ENCODE peak calls at places on chromosome 15, in five cellular contexts. N is HepG2, W is H1, R is HCT116, L is SK-N-SH. K is an unnamed sample.

GRCh38 chr15:42092666-42093445 is 1.5 kb downstream of the PLA2G4D start:
- DNase-seq in R (no peak), N (no peak), W (no peak), L (no peak), K (no peak)

GRCh38 chr15:31197497-31198414 is 96.2 kb upstream of the TRPM1 start:
- DNase-seq in N (peak), L (peak), R (no peak), W (peak), K (no peak)

GRCh38 chr15:51274956-51275355 is 63.4 kb downstream of the CYP19A1 start:
- DNase-seq in L (no peak), W (no peak), R (no peak), N (no peak), K (no peak)

GRCh38 chr15:68820205-68820588 is 498 bp downstream of the ANP32A start:
- DNase-seq in L (no peak), R (no peak), N (peak), W (no peak), K (no peak)

GRCh38 chr15:40894689-40895308 is 549 bp downstream of the VPS18 start:
- DNase-seq in R (peak), L (peak), W (peak), N (peak), K (no peak)

GRCh38 chr15:30827625-30828303 is 76.0 kb upstream of the FAN1 start:
- DNase-seq in L (no peak), R (no peak), N (no peak), W (no peak), K (no peak)

GRCh38 chr15:45857295-45857694 is 222.5 kb downstream of the SQOR start:
- DNase-seq in N (no peak), W (no peak), R (no peak), L (no peak), K (no peak)

GRCh38 chr15:66831801-66832390 is 129.9 kb downstream of the SMAD6 start:
- DNase-seq in N (no peak), L (no peak), R (no peak), W (no peak), K (no peak)

GRCh38 chr15:32856753-32857152 is 138.9 kb downstream of the GREM1 start:
- DNase-seq in N (no peak), R (no peak), L (no peak), W (no peak), K (no peak)

GRCh38 chr15:64096486-64097431 is 977 bp downstream of the SNX1 start:
- DNase-seq in L (peak), R (no peak), W (no peak), N (no peak), K (peak)

GRCh38 chr15:63052961-63053698 is 10.6 kb downstream of the TPM1 start:
- DNase-seq in L (peak), W (no peak), N (peak), R (no peak), K (no peak)

GRCh38 chr15:71800835-71801745 is 9.3 kb upstream of the NR2E3 start:
- DNase-seq in R (peak), N (peak), L (peak), W (peak), K (peak)

GRCh38 chr15:66290007-66290406 is 3.4 kb upstream of the DIS3L start:
- DNase-seq in N (no peak), L (no peak), W (no peak), R (no peak), K (no peak)

GRCh38 chr15:35436422-35436821 is 109.5 kb downstream of the DPH6 start:
- DNase-seq in L (no peak), R (no peak), W (no peak), N (no peak), K (no peak)

GRCh38 chr15:101011582-101011981 is 92.4 kb downstream of the LRRK1 start:
- DNase-seq in R (no peak), L (no peak), N (no peak), W (no peak), K (no peak)

GRCh38 chr15:82663186-82663600 is 16.0 kb upstream of the CPEB1 start:
- DNase-seq in L (no peak), R (no peak), W (peak), N (peak), K (peak)

GRCh38 chr15:62244762-62245161 is 79.7 kb upstream of the C2CD4B start:
- DNase-seq in W (no peak), N (no peak), R (no peak), L (no peak), K (no peak)

GRCh38 chr15:31098491-31098917 is 3.0 kb downstream of the TRPM1 start:
- DNase-seq in L (no peak), W (no peak), R (no peak), N (no peak), K (no peak)

GRCh38 chr15:49366496-49366895 is 56.5 kb upstream of the FGF7 start:
- DNase-seq in N (no peak), L (no peak), W (no peak), R (no peak), K (no peak)

GRCh38 chr15:35986072-35986666 is 440.2 kb upstream of the DPH6 start:
- DNase-seq in L (peak), R (no peak), W (no peak), N (no peak), K (no peak)

GRCh38 chr15:22827125-22827524 is 11.3 kb upstream of the NIPA2 start:
- DNase-seq in W (peak), R (no peak), L (no peak), N (no peak), K (no peak)

GRCh38 chr15:64892850-64893403 is 18.8 kb upstream of the ANKDD1A start:
- DNase-seq in W (no peak), N (no peak), L (no peak), R (no peak), K (no peak)

GRCh38 chr15:35928847-35929246 is 382.9 kb upstream of the DPH6 start:
- DNase-seq in R (no peak), N (no peak), W (no peak), L (no peak), K (no peak)

GRCh38 chr15:65612616-65612946 is 1.6 kb upstream of the INTS14 start:
- DNase-seq in L (no peak), N (no peak), W (no peak), R (no peak), K (no peak)

GRCh38 chr15:73578036-73578435 is 55.2 kb downstream of the NPTN start:
- DNase-seq in L (no peak), R (no peak), N (no peak), W (no peak), K (no peak)

GRCh38 chr15:97745481-97746071 is 214.9 kb upstream of the ARRDC4 start:
- DNase-seq in L (peak), N (peak), W (peak), R (no peak), K (peak)

GRCh38 chr15:81767076-81767475 is 278.7 kb downstream of the MEX3B start:
- DNase-seq in R (no peak), L (no peak), N (no peak), W (no peak), K (no peak)

GRCh38 chr15:77421370-77421700 is 647 bp downstream of the HMG20A start:
- DNase-seq in N (peak), W (no peak), L (peak), R (no peak), K (no peak)

GRCh38 chr15:66705277-66705927 is 3.4 kb downstream of the SMAD6 start:
- DNase-seq in L (no peak), R (no peak), W (no peak), N (no peak), K (no peak)

GRCh38 chr15:78396976-78397375 is 41.0 kb upstream of the IREB2 start:
- DNase-seq in N (peak), W (peak), L (no peak), R (no peak), K (peak)

GRCh38 chr15:40050788-40051615 is 12.0 kb upstream of the SRP14 start:
- DNase-seq in L (peak), R (no peak), N (no peak), W (peak), K (peak)

GRCh38 chr15:88083828-88084760 is 172.4 kb downstream of the NTRK3 start:
- DNase-seq in R (no peak), N (no peak), L (no peak), W (no peak), K (no peak)

GRCh38 chr15:50736823-50737222 is 28.7 kb downstream of the SPPL2A start:
- DNase-seq in N (no peak), L (no peak), R (no peak), W (no peak), K (no peak)

GRCh38 chr15:41888662-41889253 is 5.1 kb downstream of the SPTBN5 start:
- DNase-seq in L (no peak), W (no peak), R (no peak), N (no peak), K (no peak)

GRCh38 chr15:83305696-83306291 is 21.3 kb upstream of the BNC1 start:
- DNase-seq in L (no peak), N (peak), R (no peak), W (no peak), K (no peak)

GRCh38 chr15:66881173-66881905 is 179.3 kb downstream of the SMAD6 start:
- DNase-seq in W (peak), N (no peak), L (no peak), R (no peak), K (no peak)

GRCh38 chr15:95266481-95267061 is 1035.2 kb downstream of the MCTP2 start:
- DNase-seq in R (no peak), L (no peak), W (no peak), N (no peak), K (no peak)

GRCh38 chr15:63576441-63576840 is 20.7 kb upstream of the FBXL22 start:
- DNase-seq in R (no peak), W (no peak), N (no peak), L (peak), K (no peak)

GRCh38 chr15:73442436-73442835 is 528 bp upstream of the REC114 start:
- DNase-seq in R (no peak), W (no peak), N (no peak), L (no peak), K (no peak)

GRCh38 chr15:74962671-74963070 is 6.1 kb upstream of the RPP25 start:
- DNase-seq in W (no peak), L (no peak), N (no peak), R (no peak), K (no peak)

GRCh38 chr15:74962219-74962618 is 5.6 kb upstream of the RPP25 start:
- DNase-seq in N (no peak), L (no peak), R (no peak), W (no peak), K (no peak)

GRCh38 chr15:74967670-74968069 is 11.1 kb upstream of the RPP25 start:
- DNase-seq in N (no peak), L (no peak), R (no peak), W (no peak), K (no peak)

GRCh38 chr15:74963213-74963612 is 6.6 kb upstream of the RPP25 start:
- DNase-seq in L (no peak), R (no peak), N (no peak), W (no peak), K (no peak)

GRCh38 chr15:74964794-74965193 is 8.2 kb upstream of the RPP25 start:
- DNase-seq in L (no peak), R (no peak), N (no peak), W (no peak), K (no peak)
- TF ChIP-seq JUND in L (no peak), R (no peak), N (no peak), W (no peak), K (no peak)

GRCh38 chr15:60128000-60128376 is 123.9 kb downstream of the FOXB1 start:
- DNase-seq in L (no peak), W (no peak), R (no peak), N (no peak), K (no peak)
- TF ChIP-seq JUND in L (no peak), W (no peak), R (no peak), N (no peak), K (no peak)

GRCh38 chr15:57540736-57541135 is 51.0 kb upstream of the MYZAP start:
- DNase-seq in W (no peak), N (no peak), R (no peak), L (no peak), K (no peak)
- TF ChIP-seq JUND in W (no peak), N (no peak), R (no peak), L (no peak), K (no peak)

DNA sequence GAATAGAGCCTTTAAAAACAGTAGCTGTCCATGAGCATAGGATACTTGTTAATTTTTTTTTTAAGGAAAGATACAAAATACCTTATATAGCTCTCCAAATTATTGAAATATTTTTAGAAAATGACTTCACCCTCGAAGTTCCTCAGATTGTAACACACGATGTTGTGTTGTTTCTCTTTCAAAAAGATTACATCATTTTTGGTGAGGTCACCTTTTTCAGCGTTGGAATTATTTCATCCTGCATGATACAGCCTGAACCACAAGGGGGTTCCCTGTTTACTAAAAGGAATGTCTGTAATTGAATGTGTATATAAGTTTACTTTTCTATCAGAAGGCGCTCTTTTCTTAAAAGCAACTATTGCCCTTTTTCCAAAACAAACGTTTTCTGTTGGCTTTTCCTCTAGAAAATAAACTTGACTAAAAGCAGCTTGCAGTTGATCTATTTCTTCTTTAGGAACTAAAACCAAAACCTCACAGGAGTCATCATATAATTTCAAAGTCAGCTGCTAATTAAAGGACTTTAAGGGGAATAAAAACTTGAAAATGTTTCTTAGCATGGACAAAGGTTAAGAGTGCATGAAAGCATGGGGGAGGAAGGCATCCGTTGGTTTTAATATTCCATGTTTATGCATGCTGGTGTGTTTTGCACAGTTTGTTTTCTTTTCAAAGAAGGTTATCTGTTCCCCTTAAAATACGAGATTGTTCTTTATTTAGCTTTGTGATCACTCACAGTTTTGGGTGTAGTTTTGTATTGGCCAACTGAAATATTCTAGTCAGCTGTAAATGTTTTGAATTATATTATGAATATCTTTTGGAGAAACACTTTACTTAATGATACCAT is 29.4 kb downstream of the LYSMD4 start:
- DNase-seq in N (peak), W (no peak), R (peak), L (no peak), K (no peak)
- TF ChIP-seq JUND in N (no peak), W (peak), R (peak), L (peak), K (no peak)

GRCh38 chr15:85616549-85616948 is 178.2 kb downstream of the KLHL25 start:
- DNase-seq in R (no peak), W (no peak), N (no peak), L (peak), K (no peak)

GRCh38 chr15:85615930-85616329 is 178.8 kb downstream of the KLHL25 start:
- DNase-seq in R (peak), W (no peak), L (peak), N (peak), K (peak)

GRCh38 chr15:85620321-85621044 is 174.2 kb downstream of the KLHL25 start:
- DNase-seq in L (no peak), N (no peak), W (no peak), R (no peak), K (no peak)

GRCh38 chr15:85621096-85621495 is 173.6 kb downstream of the KLHL25 start:
- DNase-seq in N (no peak), R (no peak), W (no peak), L (no peak), K (no peak)

DNA sequence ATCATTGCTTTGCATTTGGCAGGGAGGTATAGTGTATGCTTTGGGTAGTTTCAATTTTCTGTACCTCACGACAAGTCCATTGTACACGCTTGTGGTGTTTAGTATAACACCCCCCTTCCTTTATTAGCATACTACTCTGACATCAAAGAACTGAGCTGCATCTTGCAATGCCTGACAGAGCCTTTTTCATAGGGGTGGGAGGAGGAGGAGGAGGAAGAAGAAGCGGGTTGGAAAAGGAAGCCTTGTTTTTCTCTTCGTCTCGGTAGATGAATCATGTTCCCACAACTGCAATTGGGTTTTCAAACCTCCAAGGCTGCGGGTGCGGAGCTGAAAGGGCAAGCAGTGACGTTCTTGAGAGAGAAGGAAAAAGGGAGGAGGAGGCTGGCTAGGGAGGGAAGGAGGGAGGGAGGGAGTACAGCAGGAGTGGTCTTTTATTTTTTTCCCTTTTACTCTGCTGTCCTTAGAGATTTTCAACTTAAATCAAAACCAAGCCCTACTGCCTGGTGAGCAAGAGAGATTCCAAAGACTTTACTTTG is 175.7 kb downstream of the KLHL25 start:
- DNase-seq in L (no peak), W (no peak), R (no peak), N (no peak), K (no peak)
- TF ChIP-seq JUND in L (no peak), W (no peak), R (no peak), N (no peak), K (no peak)

GRCh38 chr15:59039225-59039624 is 51.8 kb downstream of the RNF111 start:
- DNase-seq in W (no peak), R (no peak), L (no peak), N (no peak), K (no peak)

GRCh38 chr15:59042041-59042440 is 54.6 kb downstream of the RNF111 start:
- DNase-seq in N (no peak), R (no peak), W (no peak), L (no peak), K (no peak)
- TF ChIP-seq JUND in N (no peak), R (no peak), W (no peak), L (no peak), K (no peak)

GRCh38 chr15:89364341-89364740 is 29.7 kb upstream of the POLG start:
- DNase-seq in W (no peak), N (no peak), R (no peak), L (no peak), K (no peak)
- TF ChIP-seq JUND in W (no peak), N (no peak), R (no peak), L (no peak), K (no peak)

DNA sequence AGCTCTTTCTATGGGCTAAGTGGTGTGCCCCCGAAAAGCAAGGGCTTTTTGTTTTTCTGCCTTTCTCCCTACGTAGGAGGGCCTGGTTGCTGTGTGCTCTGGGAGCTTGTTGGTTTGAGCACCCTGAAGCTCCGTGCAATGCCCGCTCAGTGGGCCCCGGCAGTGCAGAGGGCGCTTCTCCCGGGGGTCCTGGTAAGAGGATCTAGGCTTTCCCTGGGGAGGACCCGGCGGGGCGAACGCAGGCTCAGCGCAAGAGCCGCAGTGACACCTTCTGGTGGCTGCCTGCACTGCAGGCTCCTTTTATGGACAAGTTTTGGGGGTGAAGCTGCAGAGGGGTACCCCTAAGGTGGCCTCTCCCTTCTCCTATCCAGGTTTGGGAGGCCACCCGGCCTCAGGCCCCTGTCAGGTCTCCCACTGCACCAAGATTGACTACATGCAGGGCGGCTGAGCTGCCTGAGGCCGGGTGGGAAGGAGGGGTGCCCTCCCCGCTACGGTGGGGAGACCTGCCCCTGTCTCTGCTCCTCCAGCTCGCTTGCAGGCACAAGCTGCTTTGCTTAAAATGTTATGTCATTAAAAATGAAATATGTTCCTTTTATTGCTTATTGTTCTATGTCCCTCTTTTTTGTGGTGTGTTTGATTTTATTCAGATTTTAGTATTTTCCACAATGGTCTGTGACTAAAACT is 387.9 kb downstream of the GABRG3 start:
- DNase-seq in L (peak), W (peak), N (peak), R (no peak), K (no peak)
- TF ChIP-seq JUND in L (no peak), W (no peak), N (no peak), R (no peak), K (no peak)

GRCh38 chr15:92457642-92458041 is 64.0 kb downstream of the ST8SIA2 start:
- DNase-seq in N (no peak), W (no peak), R (no peak), L (no peak), K (no peak)

GRCh38 chr15:92453611-92454010 is 59.9 kb downstream of the ST8SIA2 start:
- DNase-seq in W (no peak), L (no peak), R (no peak), N (no peak), K (no peak)

GRCh38 chr15:92455271-92455670 is 61.6 kb downstream of the ST8SIA2 start:
- DNase-seq in W (no peak), R (no peak), L (no peak), N (no peak), K (no peak)

GRCh38 chr15:92452143-92452542 is 58.5 kb downstream of the ST8SIA2 start:
- DNase-seq in N (no peak), R (no peak), L (no peak), W (no peak), K (no peak)

GRCh38 chr15:92454525-92455105 is 60.9 kb downstream of the ST8SIA2 start:
- DNase-seq in W (no peak), N (no peak), R (no peak), L (no peak), K (no peak)
- TF ChIP-seq JUND in W (no peak), N (no peak), R (no peak), L (no peak), K (no peak)

K was measured in T47D.